ENCODE peak calls at places on chromosomes 5 and 9, in six cellular contexts. G is cardiac fibroblast; L is left ventricle myocardium inferior; C is Peyer's patch; Z is Jurkat, Clone E6-1; O is A549. R is an unnamed sample.

GRCh38 chr5:83493644-83494043 is 22.1 kb downstream of the VCAN start:
- DNase-seq in O (no peak), L (no peak), G (no peak), Z (no peak), C (no peak), R (no peak)

GRCh38 chr5:157845894-157846598 is 12.9 kb downstream of the CLINT1 start:
- DNase-seq in O (no peak), L (no peak), C (no peak), G (no peak), Z (no peak), R (no peak)

GRCh38 chr5:58259685-58260152 is 200.2 kb downstream of the PLK2 start:
- DNase-seq in L (no peak), O (peak; percentile 96), C (no peak), G (peak; percentile 69), Z (no peak), R (no peak)

GRCh38 chr9:96612105-96612965 is 7.3 kb downstream of the CDC14B start:
- DNase-seq in O (peak; percentile 79), L (peak; percentile 50), C (peak; percentile 88), Z (no peak), G (peak; percentile 81), R (no peak)

GRCh38 chr5:127942246-127943060 is 141.1 kb upstream of the SLC12A2 start:
- DNase-seq in O (no peak), C (no peak), G (no peak), L (no peak), Z (no peak), R (no peak)

GRCh38 chr9:126411225-126411947 is 84.8 kb downstream of the MVB12B start:
- DNase-seq in O (no peak), G (no peak), C (no peak), L (no peak), Z (peak; percentile 98), R (peak; percentile 3)

GRCh38 chr5:95530441-95530840 is 24.3 kb downstream of the SKIC3 start:
- DNase-seq in O (peak; percentile 23), C (no peak), G (peak; percentile 67), Z (no peak), L (no peak), R (no peak)

GRCh38 chr9:89171231-89171630 is 7.4 kb downstream of the SHC3 start:
- DNase-seq in Z (no peak), O (no peak), L (no peak), C (no peak), G (peak; percentile 36), R (no peak)

GRCh38 chr5:92662741-92663140 is 918.3 kb downstream of the NR2F1-AS1 start:
- DNase-seq in Z (no peak), C (no peak), G (no peak), L (no peak), O (no peak), R (no peak)

GRCh38 chr5:98930972-98931762 is 2.4 kb upstream of the CHD1 start:
- DNase-seq in G (no peak), C (no peak), L (no peak), O (no peak), Z (no peak), R (no peak)

GRCh38 chr9:81234924-81235610 is 454.3 kb downstream of the TLE1 start:
- DNase-seq in G (no peak), C (no peak), L (no peak), Z (no peak), O (no peak), R (no peak)

GRCh38 chr5:15132816-15133405 is 261.3 kb upstream of the ANKH start:
- DNase-seq in C (no peak), Z (no peak), G (no peak), L (no peak), O (no peak), R (no peak)

GRCh38 chr5:157222506-157223230 is 42.0 kb downstream of the ITK start:
- DNase-seq in G (peak; percentile 10), O (no peak), C (no peak), Z (no peak), L (no peak), R (no peak)

GRCh38 chr9:123548749-123549545 is 192.9 kb downstream of the CRB2 start:
- DNase-seq in O (no peak), C (no peak), Z (no peak), G (peak; percentile 24), L (no peak), R (no peak)

GRCh38 chr9:115891929-115892328 is 261.7 kb upstream of the PAPPA start:
- DNase-seq in Z (no peak), G (peak; percentile 37), C (no peak), O (no peak), L (no peak), R (no peak)

GRCh38 chr9:126429190-126429589 is 102.6 kb downstream of the MVB12B start:
- DNase-seq in G (no peak), L (no peak), O (no peak), C (no peak), Z (no peak), R (no peak)

GRCh38 chr9:76585487-76586459 is 126.8 kb downstream of the GCNT1 start:
- DNase-seq in Z (no peak), L (no peak), C (no peak), O (no peak), G (no peak), R (no peak)

GRCh38 chr9:75601280-75601679 is 289.2 kb upstream of the PCSK5 start:
- DNase-seq in C (no peak), L (no peak), O (peak; percentile 12), G (no peak), Z (no peak), R (no peak)

GRCh38 chr5:56350595-56351170 is 117.6 kb upstream of the ANKRD55 start:
- DNase-seq in C (peak; percentile 75), Z (no peak), L (peak; percentile 69), G (peak; percentile 72), O (peak; percentile 96), R (no peak)

GRCh38 chr5:91408710-91409109 is 25.6 kb upstream of the ARRDC3 start:
- DNase-seq in Z (no peak), O (no peak), C (no peak), L (no peak), G (no peak), R (no peak)

GRCh38 chr5:106423109-106423897 is 1247.4 kb downstream of the EFNA5 start:
- DNase-seq in Z (peak; percentile 0), L (no peak), C (no peak), O (no peak), G (no peak), R (no peak)

GRCh38 chr9:137109250-137110146 is 5.0 kb downstream of the DPP7 start:
- DNase-seq in Z (no peak), O (no peak), G (no peak), C (no peak), L (no peak), R (no peak)
- H3K4me3 ChIP-seq in Z (no peak overlapping the region), O (no peak overlapping the region), G (no peak overlapping the region), C (no peak overlapping the region), L (no peak overlapping the region), R (no peak overlapping the region)

GRCh38 chr5:54646285-54647101 is 128.9 kb downstream of the SNX18 start:
- DNase-seq in O (peak; percentile 2), C (peak; percentile 89), G (peak; percentile 94), L (peak; percentile 88), Z (peak; percentile 54), R (peak; percentile 58)
- H3K4me3 ChIP-seq in O (no peak overlapping the region), C (no peak overlapping the region), G (no peak overlapping the region), L (no peak overlapping the region), Z (no peak overlapping the region), R (peak overlapping the region; percentile 55)

GRCh38 chr5:6448622-6449464 is at the start of gene UBE2QL1:
- DNase-seq in G (peak; percentile 0), C (no peak), Z (no peak), L (no peak), O (peak; percentile 42), R (no peak)

GRCh38 chr5:6448141-6448491 is 543 bp upstream of the UBE2QL1 start:
- DNase-seq in O (no peak), C (no peak), Z (no peak), G (no peak), L (no peak), R (no peak)

GRCh38 chr5:6449465-6450158 is 953 bp downstream of the UBE2QL1 start:
- DNase-seq in G (no peak), L (no peak), Z (no peak), O (no peak), C (no peak), R (no peak)

GRCh38 chr5:6452622-6453504 is 4.2 kb downstream of the UBE2QL1 start:
- DNase-seq in C (no peak), G (no peak), Z (no peak), L (peak; percentile 36), O (no peak), R (no peak)

GRCh38 chr5:6450235-6450860 is 1.7 kb downstream of the UBE2QL1 start:
- DNase-seq in O (no peak), L (no peak), Z (no peak), G (no peak), C (no peak), R (no peak)
- H3K4me3 ChIP-seq in O (no peak overlapping the region), L (peak overlapping the region; percentile 71), Z (no peak overlapping the region), G (no peak overlapping the region), C (no peak overlapping the region), R (no peak overlapping the region)

GRCh38 chr5:34491251-34491620 is 164.9 kb upstream of the RAI14 start:
- DNase-seq in Z (no peak), L (no peak), C (no peak), G (no peak), O (no peak), R (no peak)
- H3K4me3 ChIP-seq in Z (no peak overlapping the region), L (no peak overlapping the region), C (no peak overlapping the region), G (no peak overlapping the region), O (no peak overlapping the region), R (no peak overlapping the region)

GRCh38 chr5:174844971-174845370 is 120.6 kb downstream of the MSX2 start:
- DNase-seq in L (peak; percentile 21), G (no peak), C (no peak), O (no peak), Z (no peak), R (no peak)
- H3K4me3 ChIP-seq in L (no peak overlapping the region), G (no peak overlapping the region), C (no peak overlapping the region), O (no peak overlapping the region), Z (no peak overlapping the region), R (no peak overlapping the region)

GRCh38 chr9:127826253-127826913 is 23.7 kb downstream of the FPGS start:
- DNase-seq in C (no peak), O (no peak), Z (no peak), L (no peak), G (no peak), R (no peak)
- H3K4me3 ChIP-seq in C (no peak overlapping the region), O (no peak overlapping the region), Z (no peak overlapping the region), L (no peak overlapping the region), G (no peak overlapping the region), R (no peak overlapping the region)